ENCODE peak calls at places on chromosomes 7 and 10, in nine cellular contexts. P, A, L, T, X, H, I, V and Z are unnamed samples.

GRCh38 chr10:49649936-49650723 is 29.3 kb upstream of the C10orf53 start:
- DNase-seq in P (no peak), A (no peak), L (no peak), T (no peak), X (no peak), H (no peak), I (no peak), V (no peak), Z (no peak)

GRCh38 chr10:46550795-46551700 is 5.4 kb downstream of the GPRIN2 start:
- DNase-seq in P (peak; percentile 50), A (no peak), L (no peak), T (peak; percentile 12), X (no peak), H (no peak), I (peak; percentile 6), V (no peak), Z (peak; percentile 41)

GRCh38 chr7:79227035-79227434 is 226.4 kb downstream of the MAGI2 start:
- DNase-seq in P (no peak), A (no peak), L (no peak), T (no peak), X (no peak), H (peak; percentile 14), I (no peak), V (no peak), Z (no peak)

GRCh38 chr10:55287346-55287745 is 486.3 kb upstream of the PCDH15 start:
- DNase-seq in P (no peak), A (no peak), L (no peak), T (no peak), X (no peak), H (no peak), I (no peak), V (no peak), Z (no peak)

GRCh38 chr7:130909881-130910672 is 176.1 kb upstream of the KLF14 start:
- DNase-seq in P (no peak), A (no peak), L (peak; percentile 55), T (no peak), X (no peak), H (no peak), I (no peak), V (no peak), Z (no peak)

GRCh38 chr10:27192284-27192683 is 37.1 kb downstream of the MASTL start:
- DNase-seq in P (no peak), A (no peak), L (peak; percentile 92), T (no peak), X (no peak), H (peak; percentile 50), I (no peak), V (no peak), Z (no peak)

GRCh38 chr10:110860576-110861241 is 11.0 kb upstream of the PDCD4 start:
- DNase-seq in P (no peak), A (peak; percentile 42), L (no peak), T (no peak), X (no peak), H (no peak), I (peak; percentile 52), V (no peak), Z (no peak)

GRCh38 chr10:49412571-49412970 is 16.7 kb upstream of the DRGX start:
- DNase-seq in P (no peak), A (no peak), L (no peak), T (no peak), X (no peak), H (no peak), I (no peak), V (no peak), Z (no peak)

GRCh38 chr7:170551-171363 is 21.6 kb upstream of the FAM20C start:
- DNase-seq in P (no peak), A (no peak), L (no peak), T (no peak), X (peak; percentile 68), H (no peak), I (no peak), V (peak; percentile 26), Z (no peak)
- H3K27me3 ChIP-seq in P (no peaks in the 10 kb centered on the region), A (no peaks in the 10 kb centered on the region), L (no peaks in the 10 kb centered on the region), T (peaks cover 49% of the 10 kb centered on the region), X (no peaks in the 10 kb centered on the region), H (peaks cover 11% of the 10 kb centered on the region), I (peaks cover 5% of the 10 kb centered on the region), V (no peaks in the 10 kb centered on the region), Z (peaks cover 6% of the 10 kb centered on the region)

GRCh38 chr7:85516675-85517074 is 329.8 kb upstream of the SEMA3D start:
- DNase-seq in P (no peak), A (no peak), L (peak; percentile 13), T (no peak), X (no peak), H (no peak), I (no peak), V (no peak), Z (no peak)
- H3K27me3 ChIP-seq in P (no peaks in the 10 kb centered on the region), A (no peaks in the 10 kb centered on the region), L (no peaks in the 10 kb centered on the region), T (no peaks in the 10 kb centered on the region), X (no peaks in the 10 kb centered on the region), H (no peaks in the 10 kb centered on the region), I (no peaks in the 10 kb centered on the region), V (no peaks in the 10 kb centered on the region), Z (no peaks in the 10 kb centered on the region)

DNA sequence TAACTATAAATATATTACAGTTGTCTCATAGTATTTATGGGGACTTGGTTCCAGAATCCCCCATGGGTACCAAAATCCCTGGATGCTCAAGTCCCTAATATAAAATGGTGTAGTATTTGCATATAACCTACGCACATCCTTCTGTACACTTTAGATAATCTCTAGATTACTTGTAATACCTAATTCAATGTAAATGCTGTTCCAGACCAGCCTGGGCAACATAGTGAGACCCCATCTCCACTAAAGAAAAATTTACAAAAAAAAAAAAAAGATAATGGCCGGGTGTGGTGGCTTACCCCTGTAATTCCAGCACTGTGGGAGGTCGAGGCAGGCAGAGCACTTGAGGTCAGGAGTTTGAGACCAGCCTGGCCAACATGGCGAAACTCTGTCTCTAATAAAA is 17.4 kb upstream of the GNA12 start:
- DNase-seq in P (no peak), A (no peak), L (no peak), T (no peak), X (no peak), H (no peak), I (no peak), V (no peak), Z (no peak)
- H3K27me3 ChIP-seq in P (no peaks in the 10 kb centered on the region), A (no peaks in the 10 kb centered on the region), L (no peaks in the 10 kb centered on the region), T (no peaks in the 10 kb centered on the region), X (no peaks in the 10 kb centered on the region), H (no peaks in the 10 kb centered on the region), I (no peaks in the 10 kb centered on the region), V (no peaks in the 10 kb centered on the region), Z (no peaks in the 10 kb centered on the region)

DNA sequence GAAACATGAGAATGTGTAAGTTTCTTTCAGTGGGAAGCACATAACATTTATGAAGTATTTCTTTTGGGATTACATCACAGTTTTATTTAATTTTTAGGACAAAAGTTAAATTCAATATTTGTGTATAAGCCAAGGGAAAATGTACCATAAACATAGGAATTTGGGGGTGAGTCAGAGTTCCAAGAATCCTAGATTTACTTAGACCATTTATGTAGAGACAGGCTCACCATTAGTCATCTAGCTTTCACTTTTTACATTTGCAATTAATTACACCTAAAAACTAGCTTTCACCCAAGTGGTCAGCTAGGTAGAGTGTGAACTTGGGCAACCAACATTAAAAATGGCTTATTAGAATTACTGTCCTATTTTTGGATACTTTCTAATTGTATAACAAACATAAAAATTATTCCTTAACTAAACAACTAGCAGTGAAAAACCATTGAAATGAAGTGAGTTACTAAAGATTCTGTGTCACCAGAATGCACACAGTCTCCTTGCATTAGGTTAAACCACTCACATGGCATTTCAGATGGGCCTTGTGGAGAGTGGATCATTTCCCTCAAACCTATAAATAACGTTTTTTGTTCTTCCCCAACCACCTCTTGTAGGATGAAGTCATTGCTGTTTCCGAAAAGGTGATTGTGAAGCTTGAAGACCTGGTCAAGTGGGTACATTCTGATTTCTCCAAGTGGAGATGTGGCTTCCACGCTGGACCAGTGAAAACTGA is 38.2 kb downstream of the ARID5B start:
- DNase-seq in P (no peak), A (no peak), L (peak; percentile 73), T (no peak), X (no peak), H (peak; percentile 81), I (no peak), V (no peak), Z (no peak)
- H3K27me3 ChIP-seq in P (no peaks in the 10 kb centered on the region), A (no peaks in the 10 kb centered on the region), L (no peaks in the 10 kb centered on the region), T (no peaks in the 10 kb centered on the region), X (no peaks in the 10 kb centered on the region), H (no peaks in the 10 kb centered on the region), I (no peaks in the 10 kb centered on the region), V (no peaks in the 10 kb centered on the region), Z (no peaks in the 10 kb centered on the region)

GRCh38 chr10:71658349-71658745 is 61.2 kb downstream of the C10orf105 start:
- DNase-seq in P (no peak), A (no peak), L (no peak), T (no peak), X (no peak), H (no peak), I (no peak), V (no peak), Z (no peak)
- H3K27me3 ChIP-seq in P (no peaks in the 10 kb centered on the region), A (no peaks in the 10 kb centered on the region), L (no peaks in the 10 kb centered on the region), T (no peaks in the 10 kb centered on the region), X (no peaks in the 10 kb centered on the region), H (peaks cover 8% of the 10 kb centered on the region), I (no peaks in the 10 kb centered on the region), V (no peaks in the 10 kb centered on the region), Z (no peaks in the 10 kb centered on the region)

GRCh38 chr10:84205049-84205852 is 10.9 kb downstream of the CDHR1 start:
- DNase-seq in P (peak; percentile 10), A (peak; percentile 53), L (peak; percentile 53), T (peak; percentile 49), X (no peak), H (no peak), I (peak; percentile 81), V (no peak), Z (no peak)

GRCh38 chr10:84205853-84206513 is 11.6 kb downstream of the CDHR1 start:
- DNase-seq in P (no peak), A (no peak), L (no peak), T (no peak), X (no peak), H (no peak), I (no peak), V (peak; percentile 15), Z (no peak)

GRCh38 chr10:84211566-84211965 is 13.8 kb downstream of the LRIT2 start:
- DNase-seq in P (no peak), A (no peak), L (no peak), T (no peak), X (no peak), H (no peak), I (no peak), V (no peak), Z (no peak)

GRCh38 chr10:84204610-84205009 is 10.3 kb downstream of the CDHR1 start:
- DNase-seq in P (no peak), A (no peak), L (no peak), T (no peak), X (no peak), H (no peak), I (no peak), V (no peak), Z (no peak)

GRCh38 chr10:84208023-84208422 is 13.7 kb downstream of the CDHR1 start:
- DNase-seq in P (no peak), A (no peak), L (no peak), T (no peak), X (no peak), H (no peak), I (no peak), V (no peak), Z (no peak)
- H3K27me3 ChIP-seq in P (peaks cover 10% of the 10 kb centered on the region), A (no peaks in the 10 kb centered on the region), L (peaks cover 17% of the 10 kb centered on the region), T (peaks cover 60% of the 10 kb centered on the region), X (no peaks in the 10 kb centered on the region), H (peaks cover 2% of the 10 kb centered on the region), I (no peaks in the 10 kb centered on the region), V (peaks cover 14% of the 10 kb centered on the region), Z (peaks cover 5% of the 10 kb centered on the region)